ENCODE peak calls at places on chromosomes 7 and 10, in four cellular contexts. One of them, this sample, is unnamed.

GRCh38 chr7:41451826-41452225 is 251.1 kb downstream of the INHBA start:
- DNase-seq in activated CD4-positive, alpha-beta memory T cell treated with anti-CD3 and anti-CD28 coated beads, Interleukin-2, amount 10 ng/mL, durations not matched to agents 7 days and 5 days: no peak
- DNase-seq in GM06990: no peak
- DNase-seq in lower lobe of right lung: no peak
- DNase-seq in this sample: no peak

GRCh38 chr10:68871105-68871711 is 29.9 kb upstream of the DDX50 start:
- DNase-seq in activated CD4-positive, alpha-beta memory T cell treated with anti-CD3 and anti-CD28 coated beads, Interleukin-2, amount 10 ng/mL, durations not matched to agents 7 days and 5 days: no peak
- DNase-seq in lower lobe of right lung: no peak
- DNase-seq in GM06990: no peak
- DNase-seq in this sample: peak

GRCh38 chr7:128017460-128017859 is 13.8 kb downstream of the LRRC4 start:
- DNase-seq in lower lobe of right lung: no peak
- DNase-seq in GM06990: no peak
- DNase-seq in activated CD4-positive, alpha-beta memory T cell treated with anti-CD3 and anti-CD28 coated beads, Interleukin-2, amount 10 ng/mL, durations not matched to agents 7 days and 5 days: no peak
- DNase-seq in this sample: no peak

GRCh38 chr10:32054087-32054486 is 2.1 kb downstream of the KIF5B start:
- DNase-seq in GM06990: no peak
- DNase-seq in activated CD4-positive, alpha-beta memory T cell treated with anti-CD3 and anti-CD28 coated beads, Interleukin-2, amount 10 ng/mL, durations not matched to agents 7 days and 5 days: no peak
- DNase-seq in lower lobe of right lung: no peak
- DNase-seq in this sample: peak

GRCh38 chr10:3790272-3790671 is 5.3 kb upstream of the KLF6 start:
- DNase-seq in GM06990: no peak
- DNase-seq in lower lobe of right lung: no peak
- DNase-seq in activated CD4-positive, alpha-beta memory T cell treated with anti-CD3 and anti-CD28 coated beads, Interleukin-2, amount 10 ng/mL, durations not matched to agents 7 days and 5 days: no peak
- DNase-seq in this sample: no peak

GRCh38 chr7:77393954-77394353 is 22.2 kb downstream of the GSAP start:
- DNase-seq in GM06990: no peak
- DNase-seq in lower lobe of right lung: no peak
- DNase-seq in activated CD4-positive, alpha-beta memory T cell treated with anti-CD3 and anti-CD28 coated beads, Interleukin-2, amount 10 ng/mL, durations not matched to agents 7 days and 5 days: no peak
- DNase-seq in this sample: no peak

GRCh38 chr10:74314166-74314565 is 163.1 kb downstream of the ADK start:
- DNase-seq in lower lobe of right lung: no peak
- DNase-seq in GM06990: no peak
- DNase-seq in activated CD4-positive, alpha-beta memory T cell treated with anti-CD3 and anti-CD28 coated beads, Interleukin-2, amount 10 ng/mL, durations not matched to agents 7 days and 5 days: no peak
- DNase-seq in this sample: no peak

GRCh38 chr10:6722616-6723004 is 142.5 kb upstream of the PRKCQ start:
- DNase-seq in activated CD4-positive, alpha-beta memory T cell treated with anti-CD3 and anti-CD28 coated beads, Interleukin-2, amount 10 ng/mL, durations not matched to agents 7 days and 5 days: no peak
- DNase-seq in lower lobe of right lung: no peak
- DNase-seq in GM06990: no peak
- DNase-seq in this sample: no peak

GRCh38 chr7:141402277-141402996 is 148.8 kb upstream of the AGK start:
- DNase-seq in GM06990: no peak
- DNase-seq in activated CD4-positive, alpha-beta memory T cell treated with anti-CD3 and anti-CD28 coated beads, Interleukin-2, amount 10 ng/mL, durations not matched to agents 7 days and 5 days: no peak
- DNase-seq in lower lobe of right lung: no peak
- DNase-seq in this sample: no peak

GRCh38 chr7:110544199-110544598 is 546.7 kb upstream of the LRRN3 start:
- DNase-seq in activated CD4-positive, alpha-beta memory T cell treated with anti-CD3 and anti-CD28 coated beads, Interleukin-2, amount 10 ng/mL, durations not matched to agents 7 days and 5 days: no peak
- DNase-seq in GM06990: no peak
- DNase-seq in lower lobe of right lung: no peak
- DNase-seq in this sample: no peak

GRCh38 chr10:119197921-119198320 is 9.4 kb upstream of the GRK5 start:
- DNase-seq in activated CD4-positive, alpha-beta memory T cell treated with anti-CD3 and anti-CD28 coated beads, Interleukin-2, amount 10 ng/mL, durations not matched to agents 7 days and 5 days: no peak
- DNase-seq in GM06990: no peak
- DNase-seq in lower lobe of right lung: no peak
- DNase-seq in this sample: no peak

GRCh38 chr10:72038458-72039001 is 49.8 kb downstream of the SPOCK2 start:
- DNase-seq in lower lobe of right lung: no peak
- DNase-seq in activated CD4-positive, alpha-beta memory T cell treated with anti-CD3 and anti-CD28 coated beads, Interleukin-2, amount 10 ng/mL, durations not matched to agents 7 days and 5 days: no peak
- DNase-seq in GM06990: no peak
- DNase-seq in this sample: no peak

GRCh38 chr10:31071232-31071999 is 39.8 kb upstream of the ZNF438 start:
- DNase-seq in lower lobe of right lung: no peak
- DNase-seq in GM06990: no peak
- DNase-seq in activated CD4-positive, alpha-beta memory T cell treated with anti-CD3 and anti-CD28 coated beads, Interleukin-2, amount 10 ng/mL, durations not matched to agents 7 days and 5 days: no peak
- DNase-seq in this sample: no peak

This sample was measured in NCI-H748 treated with DMSO at 0.1 percent for 48 hours.